ENCODE peak calls at places on chromosomes 11 and 22, in four cellular contexts. Y, C, P and Z are unnamed samples.

GRCh38 chr22:25714070-25714469 is 27.9 kb upstream of the MYO18B start:
- DNase-seq in C (no peak), Y (no peak), P (no peak), Z (no peak)

GRCh38 chr11:2776351-2777061 is 76.7 kb upstream of the KCNQ1OT1 start:
- DNase-seq in C (no peak), P (no peak), Y (no peak), Z (no peak)

GRCh38 chr22:19525116-19525660 is 978 bp upstream of the CLDN5 start:
- DNase-seq in P (no peak), C (no peak), Y (no peak), Z (no peak)

GRCh38 chr11:2804189-2804588 is 81.4 kb downstream of the CDKN1C start:
- DNase-seq in Y (no peak), P (no peak), C (no peak), Z (no peak)

GRCh38 chr22:37259540-37260029 is 15.5 kb upstream of the RAC2 start:
- DNase-seq in P (peak; percentile 85), C (no peak), Y (peak; percentile 61), Z (peak; percentile 15)

GRCh38 chr11:41659990-41660389 is 200.5 kb upstream of the LRRC4C start:
- DNase-seq in Y (no peak), C (no peak), P (no peak), Z (no peak)

GRCh38 chr11:36210529-36210928 is 78.7 kb downstream of the COMMD9 start:
- DNase-seq in P (no peak), Y (no peak), C (no peak), Z (peak; percentile 73)

GRCh38 chr22:17370036-17370765 is 941 bp downstream of the CECR2 start:
- DNase-seq in Y (no peak), C (no peak), P (no peak), Z (no peak)

GRCh38 chr11:70016666-70017347 is 61.3 kb upstream of the ANO1 start:
- DNase-seq in C (no peak), P (no peak), Y (peak; percentile 78), Z (no peak)

GRCh38 chr22:27420817-27421361 is 380.7 kb downstream of the MN1 start:
- DNase-seq in P (no peak), Y (peak; percentile 95), C (no peak), Z (peak; percentile 48)

GRCh38 chr22:43955883-43956286 is 643 bp downstream of the SAMM50 start:
- DNase-seq in C (no peak), P (no peak), Y (no peak), Z (no peak)

GRCh38 chr11:113977701-113978100 is 2.8 kb downstream of the HTR3A start:
- DNase-seq in P (no peak), Y (no peak), C (no peak), Z (no peak)

GRCh38 chr22:29517215-29517908 is 36.2 kb downstream of the THOC5 start:
- DNase-seq in Y (no peak), P (no peak), C (no peak), Z (no peak)

GRCh38 chr22:29014773-29015172 is 46.9 kb downstream of the C22orf31 start:
- DNase-seq in C (no peak), Y (no peak), P (no peak), Z (no peak)

GRCh38 chr22:46539169-46539568 is 1.7 kb upstream of the CELSR1 start:
- DNase-seq in Y (no peak), C (no peak), P (no peak), Z (no peak)

GRCh38 chr11:11000546-11001283 is 142.9 kb upstream of the ZBED5 start:
- DNase-seq in C (no peak), Y (no peak), P (no peak), Z (peak; percentile 63)

GRCh38 chr11:65781152-65781961 is 581 bp upstream of the AP5B1 start:
- DNase-seq in P (peak; percentile 67), Y (no peak), C (peak; percentile 63), Z (peak; percentile 99)

GRCh38 chr11:134489728-134490127 is 77.7 kb upstream of the B3GAT1 start:
- DNase-seq in Y (no peak), P (no peak), C (no peak), Z (no peak)

GRCh38 chr11:70788247-70789022 is 390.1 kb downstream of the CTTN start:
- DNase-seq in C (no peak), Y (peak; percentile 89), P (no peak), Z (peak; percentile 77)

GRCh38 chr22:25941365-25941960 is 199.5 kb downstream of the MYO18B start:
- DNase-seq in P (no peak), Y (no peak), C (no peak), Z (no peak)

GRCh38 chr22:36823177-36823839 is 6.5 kb upstream of the PVALB start:
- DNase-seq in Y (peak; percentile 5), P (peak; percentile 97), C (no peak), Z (no peak)

GRCh38 chr22:35766654-35767580 is 49.2 kb downstream of the APOL5 start:
- DNase-seq in P (no peak), C (peak; percentile 36), Y (no peak), Z (no peak)

GRCh38 chr11:15769203-15769602 is 587.1 kb downstream of the SOX6 start:
- DNase-seq in Y (no peak), P (no peak), C (no peak), Z (peak; percentile 22)

GRCh38 chr22:38882480-38882879 is 10.5 kb upstream of the CBX6 start:
- DNase-seq in Y (peak; percentile 33), C (no peak), P (no peak), Z (peak; percentile 9)

GRCh38 chr11:13119928-13120520 is 110.9 kb downstream of the RASSF10 start:
- DNase-seq in C (no peak), Y (no peak), P (no peak), Z (no peak)

GRCh38 chr22:22943521-22944267 is 56.1 kb downstream of the IGLL5 start:
- DNase-seq in Y (no peak), C (no peak), P (no peak), Z (no peak)

GRCh38 chr11:134266841-134267251 is 9.3 kb upstream of the GLB1L3 start:
- DNase-seq in P (peak; percentile 66), Y (peak; percentile 72), C (no peak), Z (peak; percentile 95)

GRCh38 chr11:10392680-10393079 is 62.4 kb upstream of the AMPD3 start:
- DNase-seq in P (no peak), C (no peak), Y (peak; percentile 76), Z (peak; percentile 85)

GRCh38 chr11:116986521-116987105 is 111.6 kb downstream of the SIK3 start:
- DNase-seq in C (no peak), P (no peak), Y (peak; percentile 90), Z (no peak)

GRCh38 chr11:12418019-12418611 is 40.7 kb downstream of the PARVA start:
- DNase-seq in C (no peak), P (peak; percentile 99), Y (peak; percentile 57), Z (peak; percentile 90)

DNA sequence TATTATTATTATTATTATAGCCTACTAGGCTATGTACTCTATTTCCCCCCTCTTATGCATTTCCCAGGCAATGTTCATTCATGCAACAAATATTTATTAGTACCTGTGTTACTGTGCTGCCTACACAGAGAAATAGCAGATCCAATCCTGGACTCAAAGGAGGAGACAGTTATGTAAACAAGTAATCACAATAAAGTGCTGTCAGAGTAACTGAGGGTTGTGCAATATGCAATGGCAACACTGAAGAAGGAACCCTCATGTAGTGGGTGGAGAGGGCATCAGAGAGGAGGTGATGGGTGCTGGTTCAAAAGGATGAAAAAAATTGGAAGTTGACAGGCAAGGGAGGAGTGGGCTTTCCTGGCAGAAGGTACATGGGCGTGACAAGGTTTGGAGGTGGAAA is 881 bp upstream of the P4HA3 start:
- DNase-seq in P (no peak), Y (no peak), C (no peak), Z (no peak)
- H3K4ac ChIP-seq in P (no peak overlapping the region), Y (no peak overlapping the region), C (no peak overlapping the region), Z (no peak overlapping the region)

DNA sequence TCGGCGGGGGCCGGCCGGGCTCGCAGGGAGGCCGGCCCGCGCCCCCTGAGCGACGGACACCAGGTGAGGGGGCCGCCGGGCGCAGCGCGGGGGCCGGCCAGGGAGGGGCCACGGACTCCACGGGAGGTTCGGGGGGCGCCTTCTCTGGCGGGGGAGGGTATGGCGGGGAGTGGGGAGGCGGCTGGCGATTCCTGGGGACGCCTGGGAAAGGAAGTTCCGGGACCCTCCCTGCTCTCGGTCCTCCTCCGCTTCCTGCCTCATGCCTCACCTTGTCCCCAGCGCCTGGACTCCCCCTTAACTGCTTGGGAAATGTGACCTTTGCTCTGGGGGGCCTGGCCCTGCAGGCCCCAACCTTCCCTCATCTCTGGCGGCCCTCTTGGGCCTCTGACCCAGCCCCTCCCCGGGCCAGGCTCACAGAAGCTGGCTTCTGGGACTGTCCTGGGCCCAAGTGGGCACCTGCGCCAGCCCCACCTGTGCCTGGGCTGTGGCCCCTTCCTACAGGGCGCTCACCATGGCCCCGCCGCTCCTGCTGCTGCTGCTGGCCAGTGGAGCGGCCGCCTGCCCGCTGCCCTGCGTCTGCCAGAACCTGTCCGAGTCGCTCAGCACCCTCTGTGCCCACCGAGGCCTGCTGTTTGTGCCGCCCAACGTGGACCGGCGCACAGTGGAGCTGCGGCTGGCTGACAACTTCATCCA is 516 bp downstream of the LRFN4 start:
- DNase-seq in Y (no peak), P (peak; percentile 36), C (no peak), Z (no peak)
- H3K4ac ChIP-seq in Y (peak overlapping the region; percentile 80), P (peak overlapping the region; percentile 94), C (no peak overlapping the region), Z (peak overlapping the region; percentile 13)

GRCh38 chr11:110675548-110675947 is 36.7 kb downstream of the ARHGAP20 start:
- DNase-seq in C (no peak), Y (no peak), P (no peak), Z (no peak)
- H3K4ac ChIP-seq in C (no peak overlapping the region), Y (no peak overlapping the region), P (no peak overlapping the region), Z (no peak overlapping the region)

GRCh38 chr11:64582885-64583284 is 8.1 kb upstream of the SLC22A12 start:
- DNase-seq in Y (no peak), P (no peak), C (no peak), Z (no peak)

GRCh38 chr11:64585150-64585549 is 5.9 kb upstream of the SLC22A12 start:
- DNase-seq in C (no peak), Y (no peak), P (no peak), Z (no peak)

GRCh38 chr11:64581057-64581523 is 9.9 kb upstream of the SLC22A12 start:
- DNase-seq in Y (no peak), C (no peak), P (no peak), Z (no peak)

GRCh38 chr11:64580387-64580786 is 10.6 kb upstream of the SLC22A12 start:
- DNase-seq in Y (no peak), P (no peak), C (no peak), Z (no peak)

GRCh38 chr11:64583296-64584262 is 7.4 kb upstream of the SLC22A12 start:
- DNase-seq in P (peak; percentile 48), Y (no peak), C (no peak), Z (peak; percentile 54)
- H3K4ac ChIP-seq in P (no peak overlapping the region), Y (no peak overlapping the region), C (no peak overlapping the region), Z (no peak overlapping the region)

GRCh38 chr11:73141309-73142127 is 600 bp downstream of the FCHSD2 start:
- DNase-seq in Y (peak; percentile 69), C (peak; percentile 78), P (peak; percentile 85), Z (peak; percentile 80)
- H3K4ac ChIP-seq in Y (peak overlapping the region; percentile 80), C (peak overlapping the region; percentile 37), P (no peak overlapping the region), Z (peak overlapping the region; percentile 65)

GRCh38 chr11:108009497-108010360 is 1.0 kb downstream of the CUL5 start:
- DNase-seq in Y (no peak), C (no peak), P (peak; percentile 56), Z (peak; percentile 59)

GRCh38 chr11:108003623-108004022 is 5.1 kb upstream of the CUL5 start:
- DNase-seq in P (no peak), C (no peak), Y (no peak), Z (no peak)

GRCh38 chr11:108012139-108012725 is 3.5 kb downstream of the CUL5 start:
- DNase-seq in C (no peak), Y (no peak), P (no peak), Z (no peak)

GRCh38 chr11:108007819-108008218 is 879 bp upstream of the CUL5 start:
- DNase-seq in Y (no peak), C (no peak), P (no peak), Z (no peak)

GRCh38 chr11:108008656-108009496 is at the start of gene CUL5:
- DNase-seq in C (peak; percentile 92), P (peak; percentile 95), Y (peak; percentile 91), Z (peak; percentile 92)
- H3K4ac ChIP-seq in C (no peak within 1 kb of the TSS), P (peak within 1 kb of the TSS; percentile 7), Y (peak within 1 kb of the TSS; percentile 99), Z (peak within 1 kb of the TSS; percentile 54)

GRCh38 chr22:50307891-50308596 is 598 bp upstream of the PLXNB2 start:
- DNase-seq in C (no peak), P (no peak), Y (no peak), Z (no peak)
- H3K4ac ChIP-seq in C (peak overlapping the region; percentile 95), P (no peak overlapping the region), Y (peak overlapping the region; percentile 74), Z (no peak overlapping the region)